ENCODE peak calls at places on chromosomes 5 and 9, in six cellular contexts. O, Q, E, W, P and K are unnamed samples.

GRCh38 chr5:80206282-80206681 is 49.6 kb downstream of the SERINC5 start:
- DNase-seq in O (no peak), Q (peak), E (peak), W (no peak), P (no peak), K (peak)

GRCh38 chr5:166441-167372 is 24.6 kb upstream of the LRRC14B start:
- DNase-seq in O (no peak), Q (no peak), E (no peak), W (peak), P (no peak), K (no peak)

GRCh38 chr9:96038271-96038670 is 162.8 kb downstream of the ERCC6L2 start:
- DNase-seq in O (no peak), Q (no peak), E (no peak), W (no peak), P (no peak), K (no peak)

GRCh38 chr5:130289132-130290088 is 385.1 kb downstream of the CHSY3 start:
- DNase-seq in O (no peak), Q (no peak), E (peak), W (no peak), P (no peak), K (peak)

GRCh38 chr5:17374157-17374556 is 123.9 kb upstream of the TAF11L2 start:
- DNase-seq in O (no peak), Q (peak), E (no peak), W (no peak), P (no peak), K (peak)

GRCh38 chr5:178941361-178941760 is 363 bp downstream of the ZNF454 start:
- DNase-seq in O (no peak), Q (no peak), E (no peak), W (no peak), P (no peak), K (no peak)

GRCh38 chr5:39947657-39948056 is 522.9 kb upstream of the DAB2 start:
- DNase-seq in O (no peak), Q (peak), E (no peak), W (no peak), P (no peak), K (no peak)

GRCh38 chr9:109640232-109641078 is 139.5 kb upstream of the PALM2AKAP2 start:
- DNase-seq in O (peak), Q (peak), E (peak), W (peak), P (no peak), K (peak)

GRCh38 chr9:119898316-119898715 is 529.1 kb upstream of the BRINP1 start:
- DNase-seq in O (no peak), Q (no peak), E (no peak), W (no peak), P (no peak), K (no peak)

GRCh38 chr5:137491121-137491520 is 8.0 kb downstream of the SPOCK1 start:
- DNase-seq in O (no peak), Q (peak), E (no peak), W (no peak), P (no peak), K (no peak)

GRCh38 chr5:174188300-174188699 is 142.8 kb downstream of the NSG2 start:
- DNase-seq in O (no peak), Q (no peak), E (no peak), W (no peak), P (no peak), K (peak)

GRCh38 chr5:174187481-174187880 is 142.0 kb downstream of the NSG2 start:
- DNase-seq in O (no peak), Q (no peak), E (no peak), W (peak), P (no peak), K (no peak)

GRCh38 chr5:174185506-174185905 is 140.0 kb downstream of the NSG2 start:
- DNase-seq in O (no peak), Q (no peak), E (no peak), W (peak), P (no peak), K (no peak)

GRCh38 chr5:174187001-174187400 is 141.5 kb downstream of the NSG2 start:
- DNase-seq in O (no peak), Q (no peak), E (no peak), W (peak), P (no peak), K (no peak)

DNA sequence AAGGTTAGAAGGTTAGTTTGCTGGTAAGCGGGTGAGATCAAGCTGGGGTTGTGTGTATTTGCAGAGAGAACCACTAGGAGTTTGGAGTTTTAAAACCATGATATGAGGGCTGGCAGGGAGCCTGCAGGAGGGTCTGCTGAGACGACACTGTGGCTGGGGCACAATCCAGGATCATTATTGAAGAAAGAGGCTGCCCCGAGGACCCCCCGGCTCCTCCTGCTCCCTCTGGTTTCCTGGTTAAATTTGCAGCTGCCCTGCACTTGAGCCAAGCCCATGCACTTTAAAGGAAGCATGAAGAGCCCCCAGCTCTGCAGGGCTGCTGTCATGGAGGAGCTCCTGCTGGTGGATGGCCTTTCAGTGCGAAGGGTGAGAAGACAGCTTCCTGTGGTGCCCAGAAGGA is 140.6 kb downstream of the NSG2 start:
- DNase-seq in O (no peak), Q (no peak), E (no peak), W (peak), P (no peak), K (no peak)
- H2BK15ac ChIP-seq in O (no peak), Q (no peak), E (no peak), W (no peak), P (no peak), K (no peak)

GRCh38 chr9:125472562-125472925 is 210.9 kb downstream of the GAPVD1 start:
- DNase-seq in O (no peak), Q (no peak), E (no peak), W (no peak), P (no peak), K (no peak)

GRCh38 chr9:125467341-125467740 is 205.7 kb downstream of the GAPVD1 start:
- DNase-seq in O (no peak), Q (no peak), E (no peak), W (no peak), P (no peak), K (no peak)

GRCh38 chr9:125468646-125469045 is 207.0 kb downstream of the GAPVD1 start:
- DNase-seq in O (no peak), Q (no peak), E (no peak), W (no peak), P (no peak), K (no peak)

GRCh38 chr9:125472926-125473701 is 211.5 kb downstream of the GAPVD1 start:
- DNase-seq in O (no peak), Q (peak), E (peak), W (no peak), P (no peak), K (peak)

GRCh38 chr9:125470767-125471580 is 209.3 kb downstream of the GAPVD1 start:
- DNase-seq in O (no peak), Q (no peak), E (no peak), W (no peak), P (no peak), K (peak)
- H2BK15ac ChIP-seq in O (peak), Q (no peak), E (no peak), W (no peak), P (no peak), K (no peak)

DNA sequence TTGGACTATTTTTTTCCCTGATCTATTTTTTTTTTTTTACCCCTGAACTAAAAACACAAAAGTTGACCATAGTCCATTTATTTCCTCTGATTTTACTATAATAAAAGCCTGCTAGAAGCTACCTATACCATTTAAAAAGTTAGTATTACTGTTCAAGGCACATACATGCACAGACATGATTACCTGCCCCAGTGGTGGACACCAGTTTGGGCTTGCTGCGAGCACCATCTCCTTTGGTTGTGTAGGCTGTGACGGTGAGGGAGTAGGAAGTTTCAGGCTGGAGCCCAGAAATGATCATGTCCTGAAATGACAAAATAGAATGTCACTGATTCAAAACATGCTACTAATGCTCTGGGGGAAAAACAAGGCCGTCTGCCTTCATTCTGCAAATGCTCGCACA is 693.1 kb upstream of the DMAC1 start:
- DNase-seq in O (no peak), Q (no peak), E (no peak), W (no peak), P (no peak), K (no peak)
- H2BK15ac ChIP-seq in O (no peak), Q (no peak), E (no peak), W (no peak), P (no peak), K (no peak)

DNA sequence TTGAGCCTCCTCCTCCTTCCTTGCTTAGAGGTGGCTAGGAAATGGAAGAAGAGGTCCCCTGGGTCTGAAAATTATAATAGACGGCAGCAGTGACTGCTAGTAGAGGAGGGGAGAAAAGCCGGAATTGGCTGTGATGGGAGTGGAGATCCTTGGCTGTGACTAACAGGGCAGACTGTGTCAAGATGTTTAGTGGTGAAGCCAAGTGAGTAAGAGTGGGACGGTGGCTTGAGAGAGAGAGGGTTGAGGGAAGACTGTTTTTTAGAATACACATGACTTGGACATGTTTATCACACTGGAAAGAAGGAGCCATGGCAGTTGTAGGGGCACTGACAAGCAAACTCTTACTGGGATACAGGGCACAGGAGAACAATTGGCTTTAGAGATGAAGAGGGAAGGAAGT is 156.2 kb downstream of the ZNF462 start:
- DNase-seq in O (no peak), Q (peak), E (peak), W (no peak), P (no peak), K (no peak)
- H2BK15ac ChIP-seq in O (no peak), Q (no peak), E (no peak), W (no peak), P (no peak), K (no peak)

DNA sequence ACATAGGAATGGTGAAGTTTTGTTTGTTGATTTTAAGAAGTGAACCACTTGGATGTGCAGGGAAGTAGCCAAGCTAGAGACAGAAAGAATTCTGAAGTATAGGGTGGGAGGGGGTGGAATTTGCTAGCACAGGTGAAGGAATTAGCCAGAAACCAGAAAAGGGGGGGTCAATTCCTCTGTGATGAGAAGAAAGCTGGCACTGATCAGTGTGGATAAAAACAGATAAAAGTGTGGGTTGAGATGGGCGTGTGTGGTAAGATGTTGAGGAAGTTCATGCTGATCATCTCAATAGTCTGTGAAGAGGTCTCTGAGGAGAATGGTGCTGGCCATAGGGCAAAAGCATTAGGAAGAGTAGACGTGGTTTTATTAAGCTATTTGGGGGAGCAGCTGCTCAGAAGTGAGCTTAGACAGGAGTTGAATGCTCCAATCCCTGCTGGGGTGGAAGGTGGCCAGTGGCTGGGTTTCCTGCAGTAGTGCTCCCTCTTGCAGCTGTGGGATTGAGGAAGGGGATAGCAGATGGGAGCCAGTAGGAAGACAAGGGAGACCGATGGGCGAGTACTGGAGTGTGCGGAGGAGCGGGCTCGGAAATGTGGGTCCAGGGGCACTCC is 88.7 kb upstream of the ELL2 start:
- DNase-seq in O (no peak), Q (no peak), E (no peak), W (no peak), P (no peak), K (no peak)
- H2BK15ac ChIP-seq in O (no peak), Q (peak), E (peak), W (no peak), P (no peak), K (no peak)

GRCh38 chr5:139646912-139647391 is 1.2 kb upstream of the CXXC5 start:
- DNase-seq in O (no peak), Q (no peak), E (peak), W (no peak), P (no peak), K (peak)
- H2BK15ac ChIP-seq in O (peak), Q (no peak), E (peak), W (no peak), P (peak), K (no peak)

GRCh38 chr5:77258652-77259051 is 48.2 kb downstream of the PDE8B start:
- DNase-seq in O (no peak), Q (no peak), E (no peak), W (no peak), P (no peak), K (no peak)
- H2BK15ac ChIP-seq in O (no peak), Q (no peak), E (no peak), W (no peak), P (no peak), K (no peak)

DNA sequence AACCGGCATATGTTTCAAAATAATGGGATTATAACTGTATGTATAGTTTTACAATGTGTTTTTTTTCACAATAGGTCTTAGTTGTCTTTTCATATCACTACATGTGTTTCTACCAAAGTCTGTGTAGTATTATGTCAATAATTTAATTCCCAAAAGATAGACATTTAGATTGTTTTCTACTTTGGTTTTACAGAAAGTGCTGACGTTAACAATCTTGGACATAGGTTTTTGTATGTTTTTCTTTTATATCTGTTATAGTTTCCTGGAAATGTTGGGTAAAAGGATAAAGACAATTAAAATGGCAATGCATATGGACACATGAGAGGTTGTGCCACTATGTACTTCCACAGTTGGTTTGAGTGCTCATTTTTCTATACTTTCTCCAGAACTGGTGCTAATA is 15.2 kb downstream of the TMEFF1 start:
- DNase-seq in O (no peak), Q (no peak), E (no peak), W (no peak), P (no peak), K (no peak)
- H2BK15ac ChIP-seq in O (no peak), Q (no peak), E (no peak), W (no peak), P (no peak), K (no peak)

GRCh38 chr5:127958421-127959011 is 125.0 kb upstream of the SLC12A2 start:
- DNase-seq in O (no peak), Q (no peak), E (no peak), W (no peak), P (no peak), K (no peak)

GRCh38 chr5:127959152-127959764 is 124.3 kb upstream of the SLC12A2 start:
- DNase-seq in O (no peak), Q (peak), E (peak), W (no peak), P (no peak), K (no peak)

GRCh38 chr5:127961764-127962148 is 121.8 kb upstream of the SLC12A2 start:
- DNase-seq in O (no peak), Q (no peak), E (no peak), W (no peak), P (no peak), K (no peak)

GRCh38 chr5:127961006-127961763 is 122.4 kb upstream of the SLC12A2 start:
- DNase-seq in O (no peak), Q (no peak), E (no peak), W (no peak), P (no peak), K (no peak)

GRCh38 chr5:127960126-127960744 is 123.3 kb upstream of the SLC12A2 start:
- DNase-seq in O (no peak), Q (peak), E (peak), W (no peak), P (no peak), K (no peak)
- H2BK15ac ChIP-seq in O (no peak), Q (no peak), E (no peak), W (no peak), P (no peak), K (no peak)

GRCh38 chr5:6631441-6631840 is 1.4 kb downstream of the NSUN2 start:
- DNase-seq in O (no peak), Q (no peak), E (peak), W (no peak), P (no peak), K (no peak)
- H2BK15ac ChIP-seq in O (no peak), Q (no peak), E (no peak), W (no peak), P (no peak), K (no peak)